ENCODE peak calls at places on chromosomes 12 and 14, in nine cellular contexts. W, M, R, V, G, X, D, N and Y are unnamed samples.

GRCh38 chr14:57847096-57847495 is 18.8 kb downstream of the SLC35F4 start:
- DNase-seq in W (no peak), M (no peak), R (no peak), V (no peak), G (no peak), X (no peak), D (no peak), N (no peak), Y (no peak)

GRCh38 chr14:44960146-44960545 is 1.6 kb downstream of the KLHL28 start:
- DNase-seq in W (no peak), M (no peak), R (no peak), V (no peak), G (no peak), X (no peak), D (no peak), N (no peak), Y (no peak)

GRCh38 chr14:68873379-68873778 is 80.5 kb upstream of the ZFP36L1 start:
- DNase-seq in W (no peak), M (no peak), R (no peak), V (peak), G (no peak), X (no peak), D (no peak), N (no peak), Y (no peak)

GRCh38 chr14:106129274-106129673 is 602.9 kb downstream of the TMEM121 start:
- DNase-seq in W (no peak), M (peak), R (no peak), V (no peak), G (no peak), X (no peak), D (no peak), N (no peak), Y (no peak)

GRCh38 chr12:3885179-3886094 is 12.2 kb upstream of the PARP11 start:
- DNase-seq in W (peak), M (no peak), R (no peak), V (peak), G (peak), X (peak), D (peak), N (no peak), Y (peak)

GRCh38 chr12:121992059-121992879 is 29.4 kb upstream of the BCL7A start:
- DNase-seq in W (no peak), M (peak), R (peak), V (no peak), G (no peak), X (peak), D (peak), N (peak), Y (no peak)

GRCh38 chr14:31286456-31287293 is 79.1 kb upstream of the HECTD1 start:
- DNase-seq in W (no peak), M (peak), R (no peak), V (no peak), G (peak), X (no peak), D (no peak), N (no peak), Y (no peak)

GRCh38 chr14:105180598-105181528 is at the start of gene NUDT14:
- DNase-seq in W (peak), M (peak), R (no peak), V (peak), G (peak), X (no peak), D (no peak), N (peak), Y (no peak)

GRCh38 chr12:75509621-75510020 is 1.8 kb downstream of the KRR1 start:
- DNase-seq in W (no peak), M (no peak), R (no peak), V (no peak), G (no peak), X (no peak), D (no peak), N (no peak), Y (no peak)

GRCh38 chr12:39368891-39369290 is 74.0 kb downstream of the KIF21A start:
- DNase-seq in W (no peak), M (no peak), R (no peak), V (no peak), G (no peak), X (no peak), D (no peak), N (no peak), Y (no peak)

GRCh38 chr12:112488257-112488926 is 69.6 kb downstream of the PTPN11 start:
- DNase-seq in W (no peak), M (no peak), R (no peak), V (no peak), G (no peak), X (no peak), D (no peak), N (no peak), Y (no peak)

GRCh38 chr14:62308316-62308715 is 546.1 kb downstream of the SNAPC1 start:
- DNase-seq in W (no peak), M (no peak), R (no peak), V (no peak), G (peak), X (no peak), D (no peak), N (no peak), Y (no peak)

GRCh38 chr14:88533203-88533602 is 21.6 kb downstream of the PTPN21 start:
- DNase-seq in W (no peak), M (no peak), R (no peak), V (no peak), G (peak), X (no peak), D (no peak), N (no peak), Y (no peak)

GRCh38 chr14:95021588-95021987 is 135.7 kb downstream of the DICER1 start:
- DNase-seq in W (no peak), M (no peak), R (no peak), V (no peak), G (peak), X (no peak), D (no peak), N (no peak), Y (no peak)

GRCh38 chr14:47917344-47917954 is 242.0 kb upstream of the MDGA2 start:
- DNase-seq in W (peak), M (no peak), R (no peak), V (peak), G (peak), X (no peak), D (no peak), N (no peak), Y (no peak)

GRCh38 chr12:48977290-48978281 is 536 bp upstream of the WNT1 start:
- DNase-seq in W (peak), M (peak), R (no peak), V (no peak), G (peak), X (no peak), D (no peak), N (no peak), Y (no peak)

GRCh38 chr14:63174760-63175191 is 29.5 kb upstream of the RHOJ start:
- DNase-seq in W (peak), M (no peak), R (peak), V (peak), G (peak), X (no peak), D (no peak), N (no peak), Y (peak)

GRCh38 chr12:70033310-70033709 is 208.3 kb downstream of the MYRFL start:
- DNase-seq in W (no peak), M (no peak), R (no peak), V (no peak), G (no peak), X (no peak), D (no peak), N (no peak), Y (no peak)

GRCh38 chr12:12872934-12873275 is 18.5 kb upstream of the GPRC5A start:
- DNase-seq in W (no peak), M (no peak), R (no peak), V (no peak), G (no peak), X (no peak), D (no peak), N (no peak), Y (no peak)

GRCh38 chr14:100031506-100032281 is 33.5 kb upstream of the EVL start:
- DNase-seq in W (no peak), M (no peak), R (peak), V (no peak), G (no peak), X (peak), D (peak), N (no peak), Y (peak)

GRCh38 chr14:26595922-26596721 is 1.7 kb downstream of the NOVA1 start:
- DNase-seq in W (no peak), M (no peak), R (no peak), V (peak), G (no peak), X (no peak), D (no peak), N (no peak), Y (no peak)